ENCODE peak calls at places on chromosomes 1 and 21, in eight cellular contexts. S is HT-29; Z is NCI-H510A; I is NCI-H774; K is CD4-positive, CD25-positive, alpha-beta regulatory T cell; X is activated CD4-positive, alpha-beta T cell treated with anti-CD3 and anti-CD28 coated beads, Interleukin-2, amount 50 U/mL, for 4 hours; P is activated T-cell treated with anti-CD3 and anti-CD28 coated beads for 1 hour; L is HEK293T. C is an unnamed sample.

GRCh38 chr1:208052926-208053407 is 142.0 kb upstream of the CD34 start:
- DNase-seq in S (no peak), Z (no peak), I (no peak), K (no peak), X (no peak), P (no peak), L (no peak), C (no peak)

GRCh38 chr1:14780271-14780670 is 181.8 kb downstream of the KAZN start:
- DNase-seq in S (no peak), Z (no peak), I (no peak), K (no peak), X (no peak), P (no peak), L (no peak), C (no peak)

GRCh38 chr21:38619865-38620513 is 121.7 kb upstream of the ERG start:
- DNase-seq in S (no peak), Z (no peak), I (no peak), K (no peak), X (no peak), P (no peak), L (no peak), C (no peak)

GRCh38 chr21:39094847-39095525 is 88.3 kb downstream of the PSMG1 start:
- DNase-seq in S (peak; percentile 54), Z (no peak), I (no peak), K (no peak), X (no peak), P (no peak), L (no peak), C (peak; percentile 50)

GRCh38 chr1:191804311-191804710 is 354.0 kb upstream of the RGS18 start:
- DNase-seq in S (no peak), Z (no peak), I (no peak), K (no peak), X (no peak), P (no peak), L (no peak), C (no peak)

GRCh38 chr1:107413951-107414350 is 273.1 kb downstream of the NTNG1 start:
- DNase-seq in S (no peak), Z (no peak), I (no peak), K (no peak), X (no peak), P (no peak), L (no peak), C (no peak)

GRCh38 chr1:41498391-41498790 is 13.9 kb upstream of the EDN2 start:
- DNase-seq in S (no peak), Z (no peak), I (no peak), K (no peak), X (no peak), P (no peak), L (no peak), C (peak; percentile 69)

GRCh38 chr1:166905930-166906329 is 29.9 kb upstream of the TADA1 start:
- DNase-seq in S (no peak), Z (no peak), I (no peak), K (no peak), X (no peak), P (no peak), L (no peak), C (peak; percentile 44)

GRCh38 chr1:56688522-56689026 is 43.5 kb downstream of the PRKAA2 start:
- DNase-seq in S (peak; percentile 82), Z (peak; percentile 36), I (peak; percentile 26), K (no peak), X (no peak), P (no peak), L (peak; percentile 30), C (peak; percentile 98)